ENCODE peak calls at places on chromosomes 11 and 22, in five cellular contexts. One of them, this sample, is unnamed.

GRCh38 chr11:118846181-118846946 is 37.3 kb upstream of the CXCR5 start:
- DNase-seq in cardiac fibroblast: no peak
- DNase-seq in fibroblast of mammary gland: no peak
- DNase-seq in endothelial cell: no peak
- DNase-seq in GM23338: peak
- DNase-seq in this sample: no peak

GRCh38 chr11:29282088-29282487 is 734.7 kb downstream of the KCNA4 start:
- DNase-seq in GM23338: no peak
- DNase-seq in endothelial cell: no peak
- DNase-seq in fibroblast of mammary gland: peak
- DNase-seq in cardiac fibroblast: peak
- DNase-seq in this sample: no peak

GRCh38 chr22:47698906-47699305 is 936.5 kb downstream of the TBC1D22A start:
- DNase-seq in GM23338: no peak
- DNase-seq in cardiac fibroblast: no peak
- DNase-seq in endothelial cell: no peak
- DNase-seq in fibroblast of mammary gland: no peak
- DNase-seq in this sample: no peak

GRCh38 chr11:91158297-91158696 is 935.4 kb upstream of the CHORDC1 start:
- DNase-seq in GM23338: no peak
- DNase-seq in cardiac fibroblast: no peak
- DNase-seq in endothelial cell: no peak
- DNase-seq in fibroblast of mammary gland: no peak
- DNase-seq in this sample: no peak

GRCh38 chr22:19176175-19176630 is 2.3 kb downstream of the SLC25A1 start:
- DNase-seq in endothelial cell: no peak
- DNase-seq in fibroblast of mammary gland: no peak
- DNase-seq in cardiac fibroblast: no peak
- DNase-seq in GM23338: peak
- DNase-seq in this sample: no peak

GRCh38 chr22:22015631-22016030 is 33.0 kb upstream of the TOP3B start:
- DNase-seq in cardiac fibroblast: no peak
- DNase-seq in GM23338: no peak
- DNase-seq in endothelial cell: no peak
- DNase-seq in fibroblast of mammary gland: no peak
- DNase-seq in this sample: no peak

GRCh38 chr11:3632070-3632660 is 9.6 kb downstream of the ART5 start:
- DNase-seq in GM23338: no peak
- DNase-seq in fibroblast of mammary gland: no peak
- DNase-seq in endothelial cell: no peak
- DNase-seq in cardiac fibroblast: no peak
- DNase-seq in this sample: no peak

GRCh38 chr11:125201525-125202121 is 37.1 kb downstream of the PKNOX2 start:
- DNase-seq in GM23338: peak
- DNase-seq in endothelial cell: peak
- DNase-seq in fibroblast of mammary gland: no peak
- DNase-seq in cardiac fibroblast: peak
- DNase-seq in this sample: no peak

GRCh38 chr11:79417069-79417920 is 23.5 kb downstream of the TENM4 start:
- DNase-seq in cardiac fibroblast: no peak
- DNase-seq in GM23338: no peak
- DNase-seq in endothelial cell: no peak
- DNase-seq in fibroblast of mammary gland: no peak
- DNase-seq in this sample: no peak

GRCh38 chr22:38748487-38749136 is 7.2 kb downstream of the SUN2 start:
- DNase-seq in fibroblast of mammary gland: no peak
- DNase-seq in endothelial cell: no peak
- DNase-seq in cardiac fibroblast: no peak
- DNase-seq in GM23338: no peak
- DNase-seq in this sample: no peak

GRCh38 chr11:133864756-133865155 is 19.4 kb upstream of the SPATA19 start:
- DNase-seq in endothelial cell: no peak
- DNase-seq in fibroblast of mammary gland: no peak
- DNase-seq in GM23338: no peak
- DNase-seq in cardiac fibroblast: no peak
- DNase-seq in this sample: no peak

GRCh38 chr22:49964493-49965290 is 4.1 kb downstream of the PIM3 start:
- DNase-seq in GM23338: no peak
- DNase-seq in cardiac fibroblast: no peak
- DNase-seq in fibroblast of mammary gland: no peak
- DNase-seq in endothelial cell: no peak
- DNase-seq in this sample: peak

GRCh38 chr22:50731811-50732624 is 6.0 kb upstream of the ACR start:
- DNase-seq in cardiac fibroblast: peak
- DNase-seq in fibroblast of mammary gland: peak
- DNase-seq in GM23338: peak
- DNase-seq in endothelial cell: no peak
- DNase-seq in this sample: no peak

GRCh38 chr22:23233084-23233501 is 52.8 kb downstream of the BCR start:
- DNase-seq in cardiac fibroblast: peak
- DNase-seq in GM23338: peak
- DNase-seq in endothelial cell: peak
- DNase-seq in fibroblast of mammary gland: peak
- DNase-seq in this sample: peak

GRCh38 chr22:44848296-44848741 is 95.9 kb downstream of the ARHGAP8 start:
- DNase-seq in cardiac fibroblast: no peak
- DNase-seq in GM23338: no peak
- DNase-seq in fibroblast of mammary gland: no peak
- DNase-seq in endothelial cell: no peak
- DNase-seq in this sample: no peak

GRCh38 chr11:94757037-94757681 is 11.0 kb upstream of the AMOTL1 start:
- DNase-seq in cardiac fibroblast: no peak
- DNase-seq in endothelial cell: no peak
- DNase-seq in fibroblast of mammary gland: no peak
- DNase-seq in GM23338: no peak
- DNase-seq in this sample: no peak

GRCh38 chr22:32764330-32765116 is 37.0 kb upstream of the TIMP3 start:
- DNase-seq in fibroblast of mammary gland: peak
- DNase-seq in cardiac fibroblast: peak
- DNase-seq in endothelial cell: no peak
- DNase-seq in GM23338: peak
- DNase-seq in this sample: no peak

GRCh38 chr11:130471731-130472433 is 23.4 kb downstream of the ADAMTS15 start:
- DNase-seq in GM23338: no peak
- DNase-seq in fibroblast of mammary gland: no peak
- DNase-seq in cardiac fibroblast: no peak
- DNase-seq in endothelial cell: no peak
- DNase-seq in this sample: no peak

GRCh38 chr11:34160049-34160721 is 54.8 kb downstream of the NAT10 start:
- DNase-seq in endothelial cell: no peak
- DNase-seq in GM23338: no peak
- DNase-seq in cardiac fibroblast: peak
- DNase-seq in fibroblast of mammary gland: no peak
- DNase-seq in this sample: no peak

GRCh38 chr11:103682318-103683184 is 353.9 kb upstream of the DDI1 start:
- DNase-seq in fibroblast of mammary gland: peak
- DNase-seq in endothelial cell: peak
- DNase-seq in cardiac fibroblast: peak
- DNase-seq in GM23338: peak
- DNase-seq in this sample: peak

GRCh38 chr11:7796842-7797241 is at the start of gene OR5P2:
- DNase-seq in GM23338: no peak
- DNase-seq in cardiac fibroblast: no peak
- DNase-seq in endothelial cell: no peak
- DNase-seq in fibroblast of mammary gland: no peak
- DNase-seq in this sample: no peak

DNA sequence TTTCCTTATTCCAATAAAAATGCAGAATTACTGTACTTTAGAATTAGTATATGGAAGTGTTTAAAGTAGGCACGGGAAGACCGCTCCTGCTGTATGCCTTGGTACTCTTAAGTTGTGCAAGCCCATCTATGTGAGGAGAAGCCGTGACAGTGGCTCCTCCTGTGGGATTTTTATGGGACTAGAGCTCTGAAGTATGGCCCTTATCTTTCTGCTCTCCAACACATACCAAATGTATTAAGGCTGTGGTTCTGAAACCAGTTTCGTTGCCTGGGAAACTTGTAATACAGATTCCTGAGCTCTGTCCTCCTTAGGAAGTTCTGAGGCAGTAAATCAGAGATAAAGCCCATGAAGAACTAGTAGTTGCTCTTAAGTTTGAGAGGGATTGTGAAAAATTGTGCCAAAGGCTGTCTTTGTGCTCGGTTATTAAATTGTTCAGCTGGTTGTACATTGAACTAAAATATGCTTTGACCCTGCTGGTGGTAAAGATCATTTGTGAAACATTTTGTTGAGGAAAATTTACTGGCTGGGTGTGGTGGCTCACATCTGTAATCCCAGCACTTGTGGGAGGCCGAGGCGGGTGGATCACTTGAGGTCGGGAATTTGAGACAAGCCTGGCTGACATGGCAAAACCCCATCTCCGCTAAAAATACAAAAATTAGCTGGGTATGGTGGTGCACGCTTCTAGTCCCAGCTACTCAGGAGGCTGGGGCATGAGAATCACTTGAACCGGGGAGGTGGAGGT is 29.3 kb downstream of the RTN3 start:
- DNase-seq in GM23338: no peak
- DNase-seq in endothelial cell: no peak
- DNase-seq in fibroblast of mammary gland: peak
- DNase-seq in cardiac fibroblast: peak
- DNase-seq in this sample: no peak
- TF ChIP-seq CTCF in GM23338: no peak
- TF ChIP-seq CTCF in endothelial cell: no peak
- TF ChIP-seq CTCF in fibroblast of mammary gland: peak
- TF ChIP-seq CTCF in cardiac fibroblast: peak
- TF ChIP-seq CTCF in this sample: no peak

GRCh38 chr11:5390210-5390609 is 6.6 kb downstream of the OR51M1 start:
- DNase-seq in GM23338: no peak
- DNase-seq in cardiac fibroblast: no peak
- DNase-seq in endothelial cell: no peak
- DNase-seq in fibroblast of mammary gland: no peak
- DNase-seq in this sample: no peak
- TF ChIP-seq CTCF in GM23338: peak
- TF ChIP-seq CTCF in cardiac fibroblast: no peak
- TF ChIP-seq CTCF in endothelial cell: no peak
- TF ChIP-seq CTCF in fibroblast of mammary gland: peak
- TF ChIP-seq CTCF in this sample: no peak

DNA sequence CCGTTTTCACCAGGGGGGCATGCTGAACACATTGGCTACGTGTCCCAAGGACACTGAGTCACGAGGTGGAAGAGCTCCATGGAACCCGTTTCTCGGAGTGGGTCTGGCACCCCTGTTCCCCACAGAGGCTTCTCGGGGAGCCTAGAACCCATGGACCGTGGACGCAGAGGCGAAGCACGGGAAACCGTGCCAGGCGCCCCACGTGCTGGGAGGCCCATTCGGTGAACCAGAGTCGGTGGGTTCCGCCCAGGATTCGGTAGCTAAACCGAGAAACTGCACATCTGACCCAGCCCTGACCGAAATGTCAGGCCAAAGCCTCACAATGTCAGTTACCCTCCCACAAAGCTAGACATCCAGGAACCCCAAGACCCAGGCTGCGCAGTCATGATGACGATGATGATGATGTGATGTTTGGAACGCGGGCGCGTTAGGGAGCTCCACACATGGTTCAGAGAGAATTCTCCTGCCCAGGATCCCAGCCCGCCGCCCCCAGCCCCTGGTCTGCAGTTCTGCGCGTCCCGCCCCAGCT is 28.5 kb upstream of the WNT11 start:
- DNase-seq in endothelial cell: no peak
- DNase-seq in fibroblast of mammary gland: peak
- DNase-seq in GM23338: no peak
- DNase-seq in cardiac fibroblast: no peak
- DNase-seq in this sample: no peak
- TF ChIP-seq CTCF in endothelial cell: no peak
- TF ChIP-seq CTCF in fibroblast of mammary gland: no peak
- TF ChIP-seq CTCF in GM23338: no peak
- TF ChIP-seq CTCF in cardiac fibroblast: no peak
- TF ChIP-seq CTCF in this sample: no peak

GRCh38 chr11:13358871-13359270 is 81.3 kb downstream of the BMAL1 start:
- DNase-seq in endothelial cell: no peak
- DNase-seq in fibroblast of mammary gland: peak
- DNase-seq in GM23338: no peak
- DNase-seq in cardiac fibroblast: no peak
- DNase-seq in this sample: no peak

GRCh38 chr11:13357232-13357631 is 79.6 kb downstream of the BMAL1 start:
- DNase-seq in endothelial cell: no peak
- DNase-seq in GM23338: peak
- DNase-seq in cardiac fibroblast: no peak
- DNase-seq in fibroblast of mammary gland: no peak
- DNase-seq in this sample: no peak

GRCh38 chr11:13352711-13353110 is 75.1 kb downstream of the BMAL1 start:
- DNase-seq in cardiac fibroblast: no peak
- DNase-seq in endothelial cell: no peak
- DNase-seq in GM23338: no peak
- DNase-seq in fibroblast of mammary gland: no peak
- DNase-seq in this sample: no peak

GRCh38 chr11:13355191-13355590 is 77.6 kb downstream of the BMAL1 start:
- DNase-seq in fibroblast of mammary gland: no peak
- DNase-seq in endothelial cell: no peak
- DNase-seq in GM23338: no peak
- DNase-seq in cardiac fibroblast: no peak
- DNase-seq in this sample: no peak

DNA sequence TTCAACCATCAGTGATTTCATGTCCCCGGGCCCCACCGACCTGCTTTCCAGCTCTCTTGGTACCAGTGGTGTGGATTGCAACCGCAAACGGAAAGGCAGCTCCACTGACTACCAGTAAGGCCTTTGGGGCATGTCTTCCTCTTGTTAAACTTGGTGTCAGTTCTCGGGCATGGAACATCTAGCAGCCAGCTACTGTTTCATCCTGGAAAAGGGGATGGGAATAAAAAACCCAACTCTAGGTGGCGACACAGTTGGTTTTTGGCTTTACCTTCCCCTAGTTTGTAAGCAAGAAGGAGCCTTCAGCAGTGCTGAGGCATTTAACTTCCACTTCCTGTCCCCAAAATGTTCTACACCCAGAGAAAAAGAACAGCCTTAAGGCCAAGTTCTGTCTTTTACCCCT is 76.7 kb downstream of the BMAL1 start:
- DNase-seq in cardiac fibroblast: peak
- DNase-seq in fibroblast of mammary gland: peak
- DNase-seq in endothelial cell: peak
- DNase-seq in GM23338: peak
- DNase-seq in this sample: no peak
- TF ChIP-seq CTCF in cardiac fibroblast: peak
- TF ChIP-seq CTCF in fibroblast of mammary gland: peak
- TF ChIP-seq CTCF in endothelial cell: peak
- TF ChIP-seq CTCF in GM23338: peak
- TF ChIP-seq CTCF in this sample: no peak

DNA sequence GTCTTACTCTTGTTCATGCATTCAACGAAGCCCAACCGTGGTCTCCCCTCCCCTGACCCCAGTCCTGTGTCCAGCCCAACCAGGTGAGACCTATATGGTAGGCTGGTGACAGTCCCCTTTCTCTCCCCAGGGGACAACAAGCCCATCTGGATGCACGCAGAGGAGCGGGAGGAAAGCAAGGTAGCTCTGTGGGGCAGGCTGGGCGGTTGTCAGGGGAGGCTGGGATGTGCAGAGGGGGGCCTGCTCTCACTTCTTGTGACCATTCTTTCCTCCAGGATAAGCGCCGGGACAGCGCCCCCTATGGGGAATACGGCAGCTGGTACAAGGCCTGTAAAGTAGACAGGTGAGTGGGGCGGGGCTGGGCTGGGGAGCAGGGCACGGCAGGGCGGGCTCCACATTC is 3.5 kb upstream of the RAB1B start:
- DNase-seq in fibroblast of mammary gland: no peak
- DNase-seq in endothelial cell: no peak
- DNase-seq in cardiac fibroblast: no peak
- DNase-seq in GM23338: peak
- DNase-seq in this sample: peak
- TF ChIP-seq CTCF in fibroblast of mammary gland: peak
- TF ChIP-seq CTCF in endothelial cell: peak
- TF ChIP-seq CTCF in cardiac fibroblast: peak
- TF ChIP-seq CTCF in GM23338: peak
- TF ChIP-seq CTCF in this sample: peak